ENCODE peak calls at places on chromosomes 3 and 15, in ten cellular contexts. F is GM23338; W is gastrocnemius medialis; A is CD8-positive, alpha-beta T cell; U is hepatocyte; P is endodermal cell; B is A549; V is H9; X is DND-41; N is CD4-positive, alpha-beta T cell. S is an unnamed sample.

GRCh38 chr3:142507241-142507640 is 59.4 kb upstream of the XRN1 start:
- DNase-seq in F (no peak), W (no peak), A (no peak), U (no peak), P (no peak), B (no peak), V (no peak), X (no peak), N (no peak), S (no peak)

GRCh38 chr3:133570139-133570936 is 3.1 kb upstream of the CDV3 start:
- DNase-seq in F (peak), W (no peak), A (no peak), U (peak), P (no peak), B (no peak), V (no peak), X (no peak), N (no peak), S (no peak)

GRCh38 chr3:23242106-23242505 is 39.0 kb downstream of the UBE2E2 start:
- DNase-seq in F (no peak), W (no peak), A (no peak), U (no peak), P (no peak), B (no peak), V (no peak), X (no peak), N (no peak), S (no peak)

GRCh38 chr15:67832031-67832551 is 6.8 kb downstream of the SKOR1 start:
- DNase-seq in F (peak), W (no peak), A (no peak), U (no peak), P (peak), B (no peak), V (peak), X (no peak), N (no peak), S (peak)

GRCh38 chr3:168431436-168431835 is 335.7 kb upstream of the GOLIM4 start:
- DNase-seq in F (no peak), W (no peak), A (no peak), U (no peak), P (no peak), B (no peak), V (no peak), X (no peak), N (no peak), S (no peak)

GRCh38 chr3:10338164-10338470 is 17.2 kb upstream of the SEC13 start:
- DNase-seq in F (no peak), W (no peak), A (no peak), U (no peak), P (no peak), B (no peak), V (no peak), X (no peak), N (no peak), S (no peak)

GRCh38 chr15:63073497-63074172 is 31.1 kb downstream of the TPM1 start:
- DNase-seq in F (no peak), W (no peak), A (no peak), U (no peak), P (no peak), B (no peak), V (no peak), X (no peak), N (no peak), S (no peak)

GRCh38 chr3:197787412-197787811 is 3.6 kb upstream of the LRCH3 start:
- DNase-seq in F (no peak), W (no peak), A (no peak), U (peak), P (no peak), B (no peak), V (no peak), X (no peak), N (no peak), S (no peak)

GRCh38 chr15:52240166-52240565 is 49.0 kb upstream of the GNB5 start:
- DNase-seq in F (no peak), W (no peak), A (no peak), U (no peak), P (no peak), B (no peak), V (no peak), X (no peak), N (no peak), S (no peak)

GRCh38 chr3:126895178-126896066 is 87.5 kb upstream of the PLXNA1 start:
- DNase-seq in F (no peak), W (peak), A (no peak), U (no peak), P (peak), B (peak), V (no peak), X (peak), N (no peak), S (no peak)

GRCh38 chr15:20106026-20106425 is 435.6 kb downstream of the GOLGA6L6 start:
- DNase-seq in F (peak), W (no peak), A (peak), U (peak), P (no peak), B (no peak), V (peak), X (peak), N (peak), S (no peak)

GRCh38 chr3:197942956-197943556 is 6.9 kb upstream of the RPL35A start:
- DNase-seq in F (peak), W (no peak), A (no peak), U (peak), P (peak), B (no peak), V (no peak), X (peak), N (no peak), S (no peak)

GRCh38 chr15:38254065-38254883 is 1.6 kb downstream of the SPRED1 start:
- DNase-seq in F (no peak), W (peak), A (peak), U (peak), P (peak), B (peak), V (no peak), X (no peak), N (peak), S (peak)

GRCh38 chr3:186909078-186909853 is 21.1 kb upstream of the ST6GAL1 start:
- DNase-seq in F (peak), W (no peak), A (peak), U (no peak), P (peak), B (no peak), V (peak), X (peak), N (peak), S (no peak)

GRCh38 chr3:68306571-68306970 is 625.8 kb downstream of the TAFA4 start:
- DNase-seq in F (peak), W (no peak), A (no peak), U (peak), P (peak), B (no peak), V (peak), X (peak), N (no peak), S (no peak)

GRCh38 chr3:163490119-163490518 is 1588.2 kb downstream of the SI start:
- DNase-seq in F (peak), W (no peak), A (no peak), U (peak), P (peak), B (peak), V (peak), X (peak), N (no peak), S (peak)
- TF ChIP-seq CTCF in F (peak), W (no peak), A (no peak), U (peak), P (peak), B (peak), V (peak), X (peak), N (no peak), S (peak)

DNA sequence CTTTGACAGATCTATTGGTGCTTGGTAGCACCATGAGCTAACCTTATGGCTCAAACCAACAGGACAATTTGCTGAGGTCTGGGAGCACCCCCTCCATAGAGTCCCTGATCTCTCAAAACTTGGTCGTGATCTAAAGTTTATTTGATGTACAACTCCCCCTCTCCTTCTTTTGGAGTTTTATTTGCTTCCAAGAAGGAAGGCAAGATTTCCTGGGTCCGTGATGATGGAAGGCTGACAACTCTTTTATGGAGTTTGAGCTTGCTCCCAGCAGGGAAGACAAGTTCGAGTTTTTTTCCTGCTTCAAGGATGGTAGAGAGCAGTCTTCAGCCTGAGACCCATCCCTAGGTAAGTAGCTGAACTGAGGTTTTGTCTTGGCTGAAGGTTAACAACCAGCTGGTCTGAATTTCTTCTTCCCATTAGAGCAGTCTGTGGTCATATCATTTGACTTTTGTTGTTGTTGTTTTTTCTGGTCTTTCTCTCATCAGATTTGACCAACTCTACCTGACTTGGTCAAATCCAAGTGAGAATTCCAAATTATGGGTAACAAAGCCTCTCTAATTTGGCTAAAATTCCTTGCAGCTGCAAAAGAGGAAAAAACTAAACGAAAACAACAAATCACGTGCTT is 2.8 kb upstream of the MUC20 start:
- DNase-seq in F (no peak), W (no peak), A (no peak), U (no peak), P (peak), B (no peak), V (no peak), X (no peak), N (no peak), S (no peak)
- H3K27ac ChIP-seq in F (peak), W (no peak), A (no peak), U (no peak), P (no peak), B (peak), V (no peak), X (no peak), N (no peak), S (no peak)

GRCh38 chr15:70432924-70433500 is 330.3 kb downstream of the UACA start:
- DNase-seq in F (no peak), W (no peak), A (no peak), U (no peak), P (no peak), B (no peak), V (no peak), X (no peak), N (no peak), S (no peak)

GRCh38 chr15:70435369-70435768 is 328.0 kb downstream of the UACA start:
- DNase-seq in F (no peak), W (no peak), A (no peak), U (no peak), P (no peak), B (no peak), V (no peak), X (peak), N (no peak), S (no peak)

GRCh38 chr15:70431854-70432253 is 331.5 kb downstream of the UACA start:
- DNase-seq in F (no peak), W (no peak), A (no peak), U (no peak), P (no peak), B (no peak), V (no peak), X (peak), N (no peak), S (no peak)

GRCh38 chr15:70435872-70436271 is 327.5 kb downstream of the UACA start:
- DNase-seq in F (no peak), W (no peak), A (no peak), U (no peak), P (no peak), B (no peak), V (no peak), X (no peak), N (no peak), S (no peak)

GRCh38 chr15:70433583-70434288 is 329.6 kb downstream of the UACA start:
- DNase-seq in F (no peak), W (no peak), A (no peak), U (no peak), P (no peak), B (no peak), V (no peak), X (no peak), N (no peak), S (no peak)
- TF ChIP-seq CTCF in F (no peak), W (no peak), A (no peak), U (no peak), P (no peak), B (no peak), V (no peak), X (no peak), N (no peak), S (no peak)

GRCh38 chr15:56053046-56053400 is 59.6 kb upstream of the NEDD4 start:
- DNase-seq in F (no peak), W (no peak), A (no peak), U (no peak), P (no peak), B (no peak), V (no peak), X (no peak), N (no peak), S (no peak)

GRCh38 chr15:56056626-56057025 is 63.2 kb upstream of the NEDD4 start:
- DNase-seq in F (no peak), W (no peak), A (no peak), U (no peak), P (no peak), B (no peak), V (no peak), X (no peak), N (no peak), S (no peak)

GRCh38 chr15:56049577-56049976 is 56.2 kb upstream of the NEDD4 start:
- DNase-seq in F (no peak), W (no peak), A (no peak), U (no peak), P (no peak), B (no peak), V (no peak), X (no peak), N (no peak), S (no peak)

GRCh38 chr15:56051700-56052099 is 58.3 kb upstream of the NEDD4 start:
- DNase-seq in F (no peak), W (no peak), A (no peak), U (no peak), P (no peak), B (no peak), V (no peak), X (no peak), N (no peak), S (no peak)

GRCh38 chr15:56052389-56053045 is 59.1 kb upstream of the NEDD4 start:
- DNase-seq in F (peak), W (no peak), A (no peak), U (peak), P (no peak), B (peak), V (no peak), X (peak), N (no peak), S (no peak)
- H3K27ac ChIP-seq in F (no peak), W (no peak), A (no peak), U (peak), P (no peak), B (peak), V (no peak), X (no peak), N (no peak), S (no peak)

GRCh38 chr3:44026224-44026865 is 215.3 kb upstream of the TOPAZ1 start:
- DNase-seq in F (no peak), W (no peak), A (no peak), U (no peak), P (no peak), B (no peak), V (no peak), X (no peak), N (no peak), S (no peak)

GRCh38 chr3:44020178-44020577 is 221.5 kb upstream of the TOPAZ1 start:
- DNase-seq in F (no peak), W (no peak), A (no peak), U (no peak), P (no peak), B (no peak), V (no peak), X (no peak), N (no peak), S (no peak)

GRCh38 chr3:44019736-44020135 is 221.9 kb upstream of the TOPAZ1 start:
- DNase-seq in F (peak), W (no peak), A (no peak), U (no peak), P (peak), B (no peak), V (no peak), X (no peak), N (no peak), S (no peak)

GRCh38 chr3:44021646-44022594 is 219.8 kb upstream of the TOPAZ1 start:
- DNase-seq in F (peak), W (no peak), A (no peak), U (no peak), P (peak), B (no peak), V (no peak), X (no peak), N (no peak), S (no peak)

DNA sequence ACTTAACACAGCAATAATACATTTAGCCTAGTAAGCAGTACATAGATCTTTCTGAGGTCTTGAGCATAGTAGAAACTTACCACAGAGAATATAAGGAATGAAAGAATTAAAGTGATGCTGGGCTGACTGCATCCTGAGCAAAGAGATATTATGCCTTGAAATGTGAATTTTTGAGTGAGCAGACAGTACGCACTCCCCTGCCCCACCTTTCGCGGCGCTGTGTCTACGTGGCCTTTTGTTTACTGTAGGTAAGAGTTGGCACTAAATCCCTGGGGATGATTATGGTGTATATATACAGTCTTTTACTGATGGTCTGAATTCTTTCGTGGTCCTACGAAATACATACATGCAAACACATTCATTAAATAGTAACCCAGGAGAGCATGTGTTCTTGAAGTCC is 217.5 kb upstream of the TOPAZ1 start:
- DNase-seq in F (no peak), W (no peak), A (no peak), U (no peak), P (no peak), B (no peak), V (no peak), X (no peak), N (no peak), S (no peak)
- TF ChIP-seq CTCF in F (no peak), W (no peak), A (no peak), U (no peak), P (no peak), B (no peak), V (no peak), X (no peak), N (no peak), S (no peak)

DNA sequence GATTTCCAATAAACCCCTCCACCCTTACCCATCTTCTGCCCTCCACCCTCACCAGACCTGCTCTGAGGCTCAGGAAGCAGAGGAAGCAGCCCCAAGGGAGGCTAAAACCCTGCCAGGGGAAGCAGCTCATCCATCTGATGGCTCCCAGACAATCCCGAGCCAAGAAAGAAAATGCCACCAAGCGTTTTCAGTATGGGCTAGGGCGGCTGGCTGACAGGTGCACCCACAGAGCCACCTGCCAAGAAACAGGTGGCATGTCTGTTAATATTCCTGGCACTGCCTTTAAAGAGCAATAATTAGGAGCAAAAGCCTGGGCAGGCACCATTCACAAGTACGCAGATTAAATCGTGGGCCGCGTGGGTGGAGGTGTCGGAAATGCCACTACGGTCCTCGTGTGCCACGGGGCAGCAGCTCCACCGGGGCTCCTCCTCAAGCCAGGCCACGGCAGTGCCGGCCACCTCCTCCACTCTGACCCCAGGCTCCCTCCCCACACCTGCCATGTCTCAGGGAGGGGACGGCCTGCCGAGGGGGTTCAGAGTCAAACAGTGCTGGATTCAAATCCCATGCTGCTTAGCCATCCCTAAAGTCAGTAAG is 23.9 kb upstream of the GRIP2 start:
- DNase-seq in F (no peak), W (no peak), A (no peak), U (no peak), P (no peak), B (no peak), V (no peak), X (no peak), N (no peak), S (no peak)
- H3K27ac ChIP-seq in F (no peak), W (no peak), A (no peak), U (no peak), P (no peak), B (peak), V (no peak), X (no peak), N (no peak), S (no peak)

DNA sequence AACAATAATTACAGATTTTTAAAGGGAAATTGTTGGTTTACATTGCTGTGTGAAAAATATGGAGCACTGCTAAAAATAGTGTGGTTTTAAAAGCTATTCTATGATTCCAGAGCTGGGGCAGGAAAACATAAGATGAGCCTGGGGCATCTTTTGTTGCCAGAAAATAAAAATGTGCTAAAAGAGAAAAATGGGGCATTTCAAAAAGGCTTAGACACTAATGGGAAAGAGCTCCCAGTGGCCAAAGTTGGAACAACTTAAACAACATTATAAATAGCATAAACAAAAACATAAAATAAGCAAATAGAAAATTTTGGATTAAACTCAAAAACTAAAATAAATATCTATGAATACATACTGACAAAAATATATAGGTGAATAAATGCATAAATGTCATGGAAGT is 478.9 kb downstream of the NLGN1 start:
- DNase-seq in F (peak), W (no peak), A (no peak), U (no peak), P (no peak), B (no peak), V (no peak), X (no peak), N (no peak), S (no peak)
- TF ChIP-seq CTCF in F (peak), W (no peak), A (no peak), U (peak), P (peak), B (no peak), V (peak), X (peak), N (no peak), S (no peak)

DNA sequence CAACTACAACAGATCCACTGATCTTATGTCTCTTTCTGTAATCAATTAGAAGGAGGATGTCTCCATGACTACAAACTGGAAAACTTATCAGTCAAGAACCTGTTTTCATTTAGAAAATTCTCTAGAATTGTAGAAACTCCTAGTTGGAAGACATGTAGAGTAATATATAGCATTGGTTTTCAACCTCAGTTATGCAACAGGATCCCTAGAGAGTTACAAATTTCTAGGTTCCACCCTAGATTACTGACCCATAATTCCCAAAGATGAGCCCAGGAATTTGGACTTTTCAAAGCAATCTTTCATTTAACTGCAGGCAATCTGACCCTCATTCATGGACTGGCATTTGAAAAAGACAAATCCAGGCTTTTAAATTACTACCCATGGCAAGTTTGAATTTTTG is 116.9 kb upstream of the RAP2B start:
- DNase-seq in F (no peak), W (no peak), A (no peak), U (no peak), P (no peak), B (no peak), V (no peak), X (no peak), N (no peak), S (no peak)
- H3K27ac ChIP-seq in F (no peak), W (no peak), A (no peak), U (no peak), P (no peak), B (no peak), V (no peak), X (no peak), N (no peak), S (no peak)

GRCh38 chr3:88005066-88005465 is 53.7 kb downstream of the CGGBP1 start:
- DNase-seq in F (peak), W (no peak), A (no peak), U (no peak), P (no peak), B (peak), V (no peak), X (no peak), N (no peak), S (no peak)
- TF ChIP-seq CTCF in F (peak), W (no peak), A (peak), U (peak), P (peak), B (peak), V (peak), X (peak), N (peak), S (no peak)